ENCODE peak calls at places on chromosome 9, in seven cellular contexts. E is astrocyte of the spinal cord; A is HS-27A; C is AG09309; D is tibial artery; Y is stimulated activated CD8-positive, alpha-beta memory T cell treated with anti-CD3 and anti-CD28 coated beads, Interleukin-4, amount 100 ng/mL, for 1 hour; M is effector memory CD8-positive, alpha-beta T cell. O is an unnamed sample.

GRCh38 chr9:121393318-121393717 is 23.3 kb upstream of the STOM start:
- DNase-seq in C (no peak), M (no peak), Y (no peak), D (no peak), E (no peak), A (no peak), O (no peak)

GRCh38 chr9:131418143-131419028 is 24.5 kb downstream of the PRRC2B start:
- DNase-seq in D (no peak), A (no peak), Y (no peak), M (no peak), C (no peak), E (no peak), O (no peak)

GRCh38 chr9:103707181-103707580 is 386.9 kb upstream of the SMC2 start:
- DNase-seq in D (no peak), A (no peak), Y (no peak), C (no peak), M (no peak), E (peak), O (no peak)

GRCh38 chr9:133377721-133378216 is 1.6 kb downstream of the STKLD1 start:
- DNase-seq in D (no peak), A (no peak), M (no peak), E (no peak), C (no peak), Y (no peak), O (no peak)

GRCh38 chr9:87088192-87088591 is 140.9 kb upstream of the GAS1 start:
- DNase-seq in D (no peak), E (no peak), C (no peak), Y (no peak), A (no peak), M (no peak), O (no peak)

GRCh38 chr9:27338527-27338903 is 41.6 kb upstream of the EQTN start:
- DNase-seq in C (no peak), D (no peak), A (no peak), E (no peak), M (no peak), Y (no peak), O (no peak)

GRCh38 chr9:34991833-34992375 is 2.4 kb downstream of the DNAJB5 start:
- DNase-seq in A (no peak), M (no peak), D (peak), Y (no peak), C (no peak), E (peak), O (no peak)

GRCh38 chr9:109801484-109801883 is 21.5 kb downstream of the PALM2AKAP2 start:
- DNase-seq in Y (no peak), A (no peak), E (no peak), D (no peak), C (no peak), M (no peak), O (no peak)

GRCh38 chr9:6226696-6227095 is 11.1 kb downstream of the IL33 start:
- DNase-seq in E (peak), D (no peak), M (no peak), C (no peak), A (no peak), Y (no peak), O (no peak)

GRCh38 chr9:120617637-120617979 is 37.6 kb upstream of the CDK5RAP2 start:
- DNase-seq in D (no peak), Y (no peak), C (no peak), M (no peak), E (no peak), A (no peak), O (no peak)

GRCh38 chr9:136693490-136694162 is 6.4 kb upstream of the AGPAT2 start:
- DNase-seq in A (no peak), C (no peak), Y (no peak), M (no peak), E (peak), D (no peak), O (no peak)